ENCODE peak calls at places on chromosome X, in ten cellular contexts. I is neural crest cell, P is uterus, L is AG04450, S is Panc1, F is IMR-90, T is adrenal gland, J is osteocyte, C is Caco-2, O is H9. A is an unnamed sample.

GRCh38 chrX:56564182-56564885 is 907 bp downstream of the UBQLN2 start:
- DNase-seq in I (no peak), P (no peak), L (peak), S (no peak), F (peak), T (no peak), J (peak), C (peak), O (no peak), A (no peak)

GRCh38 chrX:35025820-35026219 is 83.2 kb downstream of the FAM47B start:
- DNase-seq in I (no peak), P (no peak), L (no peak), S (no peak), F (no peak), T (no peak), J (no peak), C (no peak), O (no peak), A (no peak)

GRCh38 chrX:15790766-15791380 is 589 bp downstream of the ZRSR2 start:
- DNase-seq in I (no peak), P (no peak), L (no peak), S (no peak), F (peak), T (no peak), J (no peak), C (no peak), O (no peak), A (no peak)

GRCh38 chrX:152070186-152070585 is 68.2 kb downstream of the MAGEA10 start:
- DNase-seq in I (no peak), P (no peak), L (no peak), S (no peak), F (no peak), T (no peak), J (no peak), C (no peak), O (no peak), A (no peak)

GRCh38 chrX:120536056-120536455 is 24.7 kb downstream of the CUL4B start:
- DNase-seq in I (no peak), P (no peak), L (no peak), S (no peak), F (no peak), T (no peak), J (no peak), C (no peak), O (no peak), A (no peak)

GRCh38 chrX:131802836-131803626 is 220.1 kb upstream of the STK26 start:
- DNase-seq in I (no peak), P (peak), L (no peak), S (no peak), F (peak), T (peak), J (peak), C (peak), O (no peak), A (no peak)

GRCh38 chrX:124605518-124605917 is 259.2 kb downstream of the SH2D1A start:
- DNase-seq in I (no peak), P (no peak), L (no peak), S (no peak), F (no peak), T (no peak), J (no peak), C (no peak), O (no peak), A (no peak)

GRCh38 chrX:22060952-22061351 is 28.8 kb downstream of the PHEX start:
- DNase-seq in I (no peak), P (no peak), L (no peak), S (no peak), F (no peak), T (no peak), J (no peak), C (no peak), O (no peak), A (no peak)

GRCh38 chrX:16023790-16024734 is 99.3 kb upstream of the GRPR start:
- DNase-seq in I (no peak), P (no peak), L (no peak), S (no peak), F (peak), T (no peak), J (no peak), C (no peak), O (no peak), A (no peak)

GRCh38 chrX:136157187-136157586 is 9.9 kb downstream of the FHL1 start:
- DNase-seq in I (no peak), P (no peak), L (no peak), S (no peak), F (no peak), T (no peak), J (no peak), C (no peak), O (no peak), A (no peak)

GRCh38 chrX:48468247-48468671 is 1.8 kb downstream of the SLC38A5 start:
- DNase-seq in I (no peak), P (no peak), L (no peak), S (no peak), F (no peak), T (no peak), J (no peak), C (no peak), O (no peak), A (no peak)

GRCh38 chrX:143669395-143669794 is 33.5 kb upstream of the SLITRK4 start:
- DNase-seq in I (no peak), P (no peak), L (no peak), S (no peak), F (no peak), T (no peak), J (no peak), C (no peak), O (no peak), A (no peak)

GRCh38 chrX:44096666-44097065 is 123.5 kb upstream of the NDP start:
- DNase-seq in I (no peak), P (no peak), L (no peak), S (no peak), F (no peak), T (no peak), J (no peak), C (no peak), O (no peak), A (no peak)

GRCh38 chrX:55057691-55058249 is 17.1 kb upstream of the PAGE2B start:
- DNase-seq in I (peak), P (peak), L (no peak), S (peak), F (peak), T (no peak), J (no peak), C (peak), O (no peak), A (no peak)

GRCh38 chrX:41332005-41332404 is 2.0 kb upstream of the DDX3X start:
- DNase-seq in I (no peak), P (no peak), L (no peak), S (no peak), F (no peak), T (no peak), J (no peak), C (no peak), O (no peak), A (no peak)

GRCh38 chrX:51144828-51145442 is 187.7 kb upstream of the NUDT10 start:
- DNase-seq in I (peak), P (no peak), L (no peak), S (peak), F (peak), T (peak), J (no peak), C (peak), O (peak), A (no peak)

GRCh38 chrX:51148848-51149247 is 183.8 kb upstream of the NUDT10 start:
- DNase-seq in I (no peak), P (no peak), L (no peak), S (no peak), F (no peak), T (peak), J (no peak), C (peak), O (peak), A (no peak)
- TF ChIP-seq CTCF in I (peak), P (no peak), L (no peak), S (peak), F (no peak), T (peak), J (no peak), C (peak), O (peak), A (no peak)

GRCh38 chrX:13254076-13254785 is 65.6 kb downstream of the ATXN3L start:
- DNase-seq in I (no peak), P (peak), L (no peak), S (no peak), F (peak), T (no peak), J (no peak), C (peak), O (no peak), A (no peak)
- TF ChIP-seq CTCF in I (no peak), P (no peak), L (no peak), S (no peak), F (peak), T (no peak), J (no peak), C (peak), O (no peak), A (no peak)

DNA sequence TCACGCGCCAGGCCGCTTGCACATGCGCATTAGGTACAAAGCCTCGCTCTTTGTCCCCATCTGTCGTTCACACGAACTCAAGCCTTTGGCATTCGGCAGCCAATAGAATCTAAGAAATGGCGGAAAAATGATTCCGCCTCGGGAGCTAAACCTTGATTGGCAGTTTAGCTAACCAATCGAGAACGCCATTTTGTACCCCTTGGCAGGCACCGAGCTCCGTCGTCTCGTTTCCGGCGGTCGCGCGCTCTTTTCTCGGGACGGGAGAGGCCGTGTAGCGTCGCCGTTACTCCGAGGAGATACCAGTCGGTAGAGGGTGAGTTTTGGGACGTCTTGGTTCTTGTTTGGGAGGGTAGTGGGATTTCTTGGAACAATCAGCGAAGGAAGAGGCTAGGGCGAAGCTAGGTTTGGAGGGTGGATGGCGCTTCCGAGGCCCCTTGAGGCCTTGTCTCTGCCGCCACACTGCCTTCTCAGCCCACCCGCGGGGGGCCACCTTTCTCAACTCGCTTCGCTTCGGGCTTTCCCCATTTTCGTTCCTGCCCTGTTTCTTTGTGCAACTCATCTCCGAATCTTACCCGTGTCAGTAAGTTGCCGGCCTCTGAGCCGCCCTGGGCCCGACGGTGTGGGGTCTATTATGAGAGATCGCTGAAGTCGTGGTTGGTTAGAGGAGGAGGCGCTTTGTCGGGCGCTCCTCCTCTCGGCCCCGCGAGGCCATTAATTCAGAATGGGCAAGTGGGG is at the start of gene NONO:
- DNase-seq in I (peak), P (peak), L (peak), S (peak), F (peak), T (peak), J (peak), C (peak), O (peak), A (peak)
- TF ChIP-seq CTCF in I (no peak), P (peak), L (peak), S (no peak), F (peak), T (no peak), J (peak), C (no peak), O (no peak), A (no peak)

GRCh38 chrX:109774136-109774535 is 41.1 kb upstream of the ACSL4 start:
- DNase-seq in I (no peak), P (no peak), L (no peak), S (no peak), F (no peak), T (no peak), J (no peak), C (no peak), O (no peak), A (no peak)
- TF ChIP-seq CTCF in I (no peak), P (no peak), L (no peak), S (no peak), F (no peak), T (no peak), J (no peak), C (no peak), O (no peak), A (no peak)

DNA sequence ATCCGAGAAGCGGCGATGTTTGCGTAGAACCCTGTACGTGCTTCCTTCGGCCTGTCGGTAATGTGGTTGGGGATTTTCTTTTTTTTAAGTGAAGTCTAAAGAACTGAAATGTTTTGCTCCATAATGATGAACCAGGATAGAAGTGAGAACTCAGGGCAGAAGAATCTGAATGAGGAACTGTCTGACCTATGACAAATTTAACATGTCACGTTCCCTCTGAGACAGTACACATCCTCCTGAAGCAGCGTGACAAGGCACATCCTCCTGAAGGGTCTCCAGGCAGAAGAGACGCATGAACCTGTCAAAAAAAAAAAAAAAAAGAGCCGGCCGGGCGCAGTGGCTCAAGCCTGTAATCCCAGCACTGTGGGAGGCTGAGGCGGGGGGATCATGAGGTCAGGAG is 6.2 kb downstream of the CSF2RA start:
- DNase-seq in I (no peak), P (no peak), L (no peak), S (no peak), F (no peak), T (no peak), J (no peak), C (no peak), O (no peak), A (no peak)
- TF ChIP-seq CTCF in I (no peak), P (no peak), L (no peak), S (no peak), F (no peak), T (no peak), J (no peak), C (no peak), O (no peak), A (no peak)

GRCh38 chrX:139844884-139845283 is 88.0 kb downstream of the ATP11C start:
- DNase-seq in I (no peak), P (no peak), L (no peak), S (no peak), F (no peak), T (no peak), J (no peak), C (no peak), O (no peak), A (no peak)
- TF ChIP-seq CTCF in I (no peak), P (no peak), L (no peak), S (no peak), F (no peak), T (no peak), J (no peak), C (no peak), O (no peak), A (no peak)

DNA sequence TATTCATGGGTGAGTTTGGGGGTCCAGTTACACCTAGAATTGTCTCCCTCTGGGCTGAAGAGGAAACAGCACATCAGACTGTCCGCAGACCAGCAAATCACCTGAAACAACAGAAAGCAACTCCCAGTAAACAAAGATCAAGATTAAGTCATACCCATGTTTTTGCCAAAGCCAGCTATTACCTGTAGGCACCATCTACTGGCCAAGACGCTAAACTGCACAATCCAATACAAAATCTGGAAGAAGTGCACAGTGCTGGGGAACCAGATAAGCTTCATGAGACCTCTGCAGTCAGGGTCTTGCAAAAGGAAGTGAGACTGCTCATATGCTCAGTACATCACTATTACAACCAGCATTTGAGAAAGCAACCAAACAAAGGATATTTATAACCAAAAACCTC is 157.5 kb upstream of the ITM2A start:
- DNase-seq in I (no peak), P (no peak), L (no peak), S (no peak), F (no peak), T (no peak), J (no peak), C (no peak), O (no peak), A (no peak)
- TF ChIP-seq CTCF in I (peak), P (no peak), L (no peak), S (peak), F (peak), T (no peak), J (no peak), C (peak), O (peak), A (no peak)

GRCh38 chrX:130025256-130025655 is 42.8 kb downstream of the BCORL1 start:
- DNase-seq in I (no peak), P (no peak), L (no peak), S (no peak), F (no peak), T (no peak), J (no peak), C (peak), O (peak), A (no peak)
- TF ChIP-seq CTCF in I (no peak), P (no peak), L (no peak), S (no peak), F (no peak), T (no peak), J (no peak), C (no peak), O (peak), A (no peak)

A was measured in activated B cell treated with CpG ODN at 0.5 μM for 24 hours.